ENCODE peak calls at places on chromosomes 2 and 18, in ten cellular contexts. L is astrocyte of the cerebellum; J is activated CD4-positive, CD25-positive, alpha-beta regulatory T cell; V is central memory CD4-positive, alpha-beta T cell; F is NCI-H345; U is HT1080; N is frontal cortex; X is left ventricle myocardium inferior; H is nephron progenitor cell; I is head of caudate nucleus. O is an unnamed sample.
A peak's percentile ranks its signal among the peaks of the same experiment; 100 is the strongest.

GRCh38 chr2:173657996-173658717 is 303.5 kb downstream of the CDCA7 start:
- DNase-seq in H (no peak), J (no peak), N (no peak), F (no peak), V (no peak), X (no peak), I (no peak), U (peak; percentile 90), L (peak; percentile 83), O (no peak)

GRCh38 chr18:58168986-58169385 is 125.0 kb downstream of the NEDD4L start:
- DNase-seq in I (no peak), U (no peak), H (no peak), J (no peak), V (no peak), L (no peak), F (no peak), X (no peak), N (no peak), O (no peak)

GRCh38 chr2:213242653-213243052 is 41.6 kb upstream of the SPAG16 start:
- DNase-seq in V (no peak), X (no peak), N (no peak), F (no peak), J (no peak), L (no peak), U (no peak), I (no peak), H (no peak), O (no peak)

GRCh38 chr2:64675860-64676259 is 22.1 kb upstream of the SERTAD2 start:
- DNase-seq in H (no peak), J (peak; percentile 21), X (no peak), V (no peak), I (peak; percentile 82), N (no peak), U (peak; percentile 81), F (no peak), L (no peak), O (no peak)

GRCh38 chr2:241865957-241866858 is 3.3 kb upstream of the RTP5 start:
- DNase-seq in U (no peak), N (no peak), L (no peak), F (peak; percentile 13), X (no peak), H (peak; percentile 73), V (no peak), J (no peak), I (no peak), O (no peak)

GRCh38 chr2:31810200-31810917 is 200.4 kb downstream of the MEMO1 start:
- DNase-seq in F (no peak), V (no peak), L (no peak), I (no peak), H (no peak), N (no peak), X (no peak), J (no peak), U (no peak), O (no peak)

GRCh38 chr2:235543851-235544686 is 50.2 kb downstream of the AGAP1 start:
- DNase-seq in I (no peak), H (no peak), X (no peak), J (no peak), F (no peak), N (no peak), U (no peak), V (no peak), L (no peak), O (no peak)

GRCh38 chr2:224601923-224602322 is 16.8 kb upstream of the CUL3 start:
- DNase-seq in N (no peak), J (no peak), L (no peak), U (no peak), F (no peak), I (no peak), V (no peak), X (no peak), H (no peak), O (no peak)

GRCh38 chr18:79465392-79465991 is 69.8 kb downstream of the NFATC1 start:
- DNase-seq in V (no peak), X (no peak), F (no peak), U (no peak), N (peak; percentile 54), L (no peak), J (no peak), H (peak; percentile 70), I (no peak), O (no peak)

GRCh38 chr2:173417801-173418200 is 63.1 kb downstream of the CDCA7 start:
- DNase-seq in V (no peak), I (no peak), N (no peak), U (no peak), H (no peak), X (no peak), L (no peak), J (no peak), F (no peak), O (no peak)

GRCh38 chr2:201806442-201806841 is at the start of gene CDK15:
- DNase-seq in H (no peak), V (no peak), U (peak; percentile 36), I (no peak), J (no peak), F (no peak), N (no peak), X (no peak), L (no peak), O (no peak)

GRCh38 chr2:222753251-222753824 is 81.9 kb downstream of the MOGAT1 start:
- DNase-seq in L (peak; percentile 81), U (no peak), H (no peak), X (peak; percentile 41), F (peak; percentile 88), V (no peak), J (no peak), N (no peak), I (peak; percentile 11), O (peak; percentile 35)

GRCh38 chr2:195333869-195334268 is 323.2 kb upstream of the SLC39A10 start:
- DNase-seq in X (no peak), I (no peak), U (no peak), F (no peak), J (no peak), V (no peak), H (no peak), L (no peak), N (no peak), O (no peak)

O was measured in DMS79.